ENCODE peak calls at places on chromosomes 16 and 17, in four cellular contexts. One of them, this sample, is unnamed.

GRCh38 chr17:4005296-4006164 is 41.3 kb upstream of the ATP2A3 start:
- DNase-seq in activated CD4-positive, alpha-beta T cell treated with anti-CD3 and anti-CD28 coated beads for 36 hours: no peak
- DNase-seq in SK-N-SH: no peak
- DNase-seq in stimulated activated CD4-positive, alpha-beta T cell treated with anti-CD3 and anti-CD28 coated beads, Interleukin-1b, Interleukin-23, amount 100 ng/mL, for 1 hour: no peak
- DNase-seq in this sample: no peak

GRCh38 chr17:1412185-1413110 is 12.4 kb upstream of the YWHAE start:
- DNase-seq in activated CD4-positive, alpha-beta T cell treated with anti-CD3 and anti-CD28 coated beads for 36 hours: no peak
- DNase-seq in SK-N-SH: no peak
- DNase-seq in stimulated activated CD4-positive, alpha-beta T cell treated with anti-CD3 and anti-CD28 coated beads, Interleukin-1b, Interleukin-23, amount 100 ng/mL, for 1 hour: no peak
- DNase-seq in this sample: no peak

GRCh38 chr17:45708707-45709290 is 75.3 kb upstream of the CRHR1 start:
- DNase-seq in activated CD4-positive, alpha-beta T cell treated with anti-CD3 and anti-CD28 coated beads for 36 hours: no peak
- DNase-seq in SK-N-SH: no peak
- DNase-seq in stimulated activated CD4-positive, alpha-beta T cell treated with anti-CD3 and anti-CD28 coated beads, Interleukin-1b, Interleukin-23, amount 100 ng/mL, for 1 hour: no peak
- DNase-seq in this sample: no peak

GRCh38 chr16:1812732-1813163 is 13.9 kb downstream of the HAGH start:
- DNase-seq in activated CD4-positive, alpha-beta T cell treated with anti-CD3 and anti-CD28 coated beads for 36 hours: peak
- DNase-seq in SK-N-SH: peak
- DNase-seq in stimulated activated CD4-positive, alpha-beta T cell treated with anti-CD3 and anti-CD28 coated beads, Interleukin-1b, Interleukin-23, amount 100 ng/mL, for 1 hour: no peak
- DNase-seq in this sample: no peak

GRCh38 chr16:79726902-79727301 is 126.4 kb upstream of the MAF start:
- DNase-seq in activated CD4-positive, alpha-beta T cell treated with anti-CD3 and anti-CD28 coated beads for 36 hours: no peak
- DNase-seq in SK-N-SH: no peak
- DNase-seq in stimulated activated CD4-positive, alpha-beta T cell treated with anti-CD3 and anti-CD28 coated beads, Interleukin-1b, Interleukin-23, amount 100 ng/mL, for 1 hour: no peak
- DNase-seq in this sample: no peak

GRCh38 chr16:68354816-68355215 is 44.0 kb downstream of the PRMT7 start:
- DNase-seq in activated CD4-positive, alpha-beta T cell treated with anti-CD3 and anti-CD28 coated beads for 36 hours: no peak
- DNase-seq in SK-N-SH: no peak
- DNase-seq in stimulated activated CD4-positive, alpha-beta T cell treated with anti-CD3 and anti-CD28 coated beads, Interleukin-1b, Interleukin-23, amount 100 ng/mL, for 1 hour: no peak
- DNase-seq in this sample: no peak

GRCh38 chr17:31175237-31175636 is 80.5 kb downstream of the NF1 start:
- DNase-seq in activated CD4-positive, alpha-beta T cell treated with anti-CD3 and anti-CD28 coated beads for 36 hours: no peak
- DNase-seq in SK-N-SH: no peak
- DNase-seq in stimulated activated CD4-positive, alpha-beta T cell treated with anti-CD3 and anti-CD28 coated beads, Interleukin-1b, Interleukin-23, amount 100 ng/mL, for 1 hour: no peak
- DNase-seq in this sample: no peak

GRCh38 chr17:9432121-9432866 is 143.3 kb downstream of the STX8 start:
- DNase-seq in activated CD4-positive, alpha-beta T cell treated with anti-CD3 and anti-CD28 coated beads for 36 hours: no peak
- DNase-seq in SK-N-SH: no peak
- DNase-seq in stimulated activated CD4-positive, alpha-beta T cell treated with anti-CD3 and anti-CD28 coated beads, Interleukin-1b, Interleukin-23, amount 100 ng/mL, for 1 hour: no peak
- DNase-seq in this sample: no peak

GRCh38 chr16:16112450-16113053 is 110.7 kb downstream of the ABCC6 start:
- DNase-seq in activated CD4-positive, alpha-beta T cell treated with anti-CD3 and anti-CD28 coated beads for 36 hours: no peak
- DNase-seq in SK-N-SH: no peak
- DNase-seq in stimulated activated CD4-positive, alpha-beta T cell treated with anti-CD3 and anti-CD28 coated beads, Interleukin-1b, Interleukin-23, amount 100 ng/mL, for 1 hour: no peak
- DNase-seq in this sample: no peak

GRCh38 chr16:56102159-56102798 is 89.0 kb upstream of the GNAO1 start:
- DNase-seq in activated CD4-positive, alpha-beta T cell treated with anti-CD3 and anti-CD28 coated beads for 36 hours: no peak
- DNase-seq in SK-N-SH: peak
- DNase-seq in stimulated activated CD4-positive, alpha-beta T cell treated with anti-CD3 and anti-CD28 coated beads, Interleukin-1b, Interleukin-23, amount 100 ng/mL, for 1 hour: no peak
- DNase-seq in this sample: no peak

GRCh38 chr17:47741793-47742145 is 8.7 kb downstream of the TBX21 start:
- DNase-seq in activated CD4-positive, alpha-beta T cell treated with anti-CD3 and anti-CD28 coated beads for 36 hours: peak
- DNase-seq in SK-N-SH: no peak
- DNase-seq in stimulated activated CD4-positive, alpha-beta T cell treated with anti-CD3 and anti-CD28 coated beads, Interleukin-1b, Interleukin-23, amount 100 ng/mL, for 1 hour: no peak
- DNase-seq in this sample: no peak

GRCh38 chr16:8885674-8886592 is 3.8 kb downstream of the LITAFD start:
- DNase-seq in activated CD4-positive, alpha-beta T cell treated with anti-CD3 and anti-CD28 coated beads for 36 hours: no peak
- DNase-seq in SK-N-SH: peak
- DNase-seq in stimulated activated CD4-positive, alpha-beta T cell treated with anti-CD3 and anti-CD28 coated beads, Interleukin-1b, Interleukin-23, amount 100 ng/mL, for 1 hour: no peak
- DNase-seq in this sample: no peak

GRCh38 chr17:31919802-31920525 is 16.8 kb upstream of the SUZ12 start:
- DNase-seq in activated CD4-positive, alpha-beta T cell treated with anti-CD3 and anti-CD28 coated beads for 36 hours: peak
- DNase-seq in SK-N-SH: no peak
- DNase-seq in stimulated activated CD4-positive, alpha-beta T cell treated with anti-CD3 and anti-CD28 coated beads, Interleukin-1b, Interleukin-23, amount 100 ng/mL, for 1 hour: no peak
- DNase-seq in this sample: no peak

GRCh38 chr16:84562174-84562815 is 55.6 kb downstream of the COTL1 start:
- DNase-seq in activated CD4-positive, alpha-beta T cell treated with anti-CD3 and anti-CD28 coated beads for 36 hours: no peak
- DNase-seq in SK-N-SH: no peak
- DNase-seq in stimulated activated CD4-positive, alpha-beta T cell treated with anti-CD3 and anti-CD28 coated beads, Interleukin-1b, Interleukin-23, amount 100 ng/mL, for 1 hour: no peak
- DNase-seq in this sample: peak

GRCh38 chr17:28330671-28331070 is 4.6 kb downstream of the IFT20 start:
- DNase-seq in activated CD4-positive, alpha-beta T cell treated with anti-CD3 and anti-CD28 coated beads for 36 hours: no peak
- DNase-seq in SK-N-SH: no peak
- DNase-seq in stimulated activated CD4-positive, alpha-beta T cell treated with anti-CD3 and anti-CD28 coated beads, Interleukin-1b, Interleukin-23, amount 100 ng/mL, for 1 hour: no peak
- DNase-seq in this sample: no peak

GRCh38 chr16:82072313-82072712 is 37.3 kb downstream of the HSD17B2 start:
- DNase-seq in activated CD4-positive, alpha-beta T cell treated with anti-CD3 and anti-CD28 coated beads for 36 hours: no peak
- DNase-seq in SK-N-SH: no peak
- DNase-seq in stimulated activated CD4-positive, alpha-beta T cell treated with anti-CD3 and anti-CD28 coated beads, Interleukin-1b, Interleukin-23, amount 100 ng/mL, for 1 hour: no peak
- DNase-seq in this sample: no peak

GRCh38 chr17:78361227-78361683 is 1.4 kb upstream of the SOCS3 start:
- DNase-seq in activated CD4-positive, alpha-beta T cell treated with anti-CD3 and anti-CD28 coated beads for 36 hours: peak
- DNase-seq in SK-N-SH: peak
- DNase-seq in stimulated activated CD4-positive, alpha-beta T cell treated with anti-CD3 and anti-CD28 coated beads, Interleukin-1b, Interleukin-23, amount 100 ng/mL, for 1 hour: no peak
- DNase-seq in this sample: no peak

GRCh38 chr17:31085563-31085962 is 9.2 kb upstream of the NF1 start:
- DNase-seq in activated CD4-positive, alpha-beta T cell treated with anti-CD3 and anti-CD28 coated beads for 36 hours: no peak
- DNase-seq in SK-N-SH: no peak
- DNase-seq in stimulated activated CD4-positive, alpha-beta T cell treated with anti-CD3 and anti-CD28 coated beads, Interleukin-1b, Interleukin-23, amount 100 ng/mL, for 1 hour: no peak
- DNase-seq in this sample: no peak

GRCh38 chr17:57975044-57975443 is 13.0 kb downstream of the VEZF1 start:
- DNase-seq in activated CD4-positive, alpha-beta T cell treated with anti-CD3 and anti-CD28 coated beads for 36 hours: no peak
- DNase-seq in SK-N-SH: no peak
- DNase-seq in stimulated activated CD4-positive, alpha-beta T cell treated with anti-CD3 and anti-CD28 coated beads, Interleukin-1b, Interleukin-23, amount 100 ng/mL, for 1 hour: no peak
- DNase-seq in this sample: no peak

GRCh38 chr17:30808785-30809286 is 15.7 kb downstream of the CRLF3 start:
- DNase-seq in activated CD4-positive, alpha-beta T cell treated with anti-CD3 and anti-CD28 coated beads for 36 hours: peak
- DNase-seq in SK-N-SH: no peak
- DNase-seq in stimulated activated CD4-positive, alpha-beta T cell treated with anti-CD3 and anti-CD28 coated beads, Interleukin-1b, Interleukin-23, amount 100 ng/mL, for 1 hour: no peak
- DNase-seq in this sample: peak

GRCh38 chr16:12356622-12357365 is 380.3 kb downstream of the SNX29 start:
- DNase-seq in activated CD4-positive, alpha-beta T cell treated with anti-CD3 and anti-CD28 coated beads for 36 hours: no peak
- DNase-seq in SK-N-SH: no peak
- DNase-seq in stimulated activated CD4-positive, alpha-beta T cell treated with anti-CD3 and anti-CD28 coated beads, Interleukin-1b, Interleukin-23, amount 100 ng/mL, for 1 hour: no peak
- DNase-seq in this sample: no peak

GRCh38 chr16:16127469-16128116 is 95.7 kb downstream of the ABCC6 start:
- DNase-seq in activated CD4-positive, alpha-beta T cell treated with anti-CD3 and anti-CD28 coated beads for 36 hours: peak
- DNase-seq in SK-N-SH: peak
- DNase-seq in stimulated activated CD4-positive, alpha-beta T cell treated with anti-CD3 and anti-CD28 coated beads, Interleukin-1b, Interleukin-23, amount 100 ng/mL, for 1 hour: peak
- DNase-seq in this sample: no peak

GRCh38 chr17:65154770-65155589 is 17.8 kb downstream of the RGS9 start:
- DNase-seq in activated CD4-positive, alpha-beta T cell treated with anti-CD3 and anti-CD28 coated beads for 36 hours: no peak
- DNase-seq in SK-N-SH: no peak
- DNase-seq in stimulated activated CD4-positive, alpha-beta T cell treated with anti-CD3 and anti-CD28 coated beads, Interleukin-1b, Interleukin-23, amount 100 ng/mL, for 1 hour: no peak
- DNase-seq in this sample: peak